ENCODE peak calls at places on chromosomes 11 and 22, in ten cellular contexts. L is renal cortical epithelial cell, A is activated T-cell treated with anti-CD3 and anti-CD28 coated beads for 24 hours, F is neuronal stem cell, E is NCI-H526, X is amniotic stem cell, P is NCI-H1436, R is NCI-H460, V is coronary artery, I is foreskin fibroblast. T is an unnamed sample.

GRCh38 chr22:50507421-50507990 is at the start of gene LMF2:
- DNase-seq in L (no peak), A (peak), F (no peak), E (no peak), X (no peak), P (no peak), R (no peak), V (peak), I (no peak), T (no peak)

GRCh38 chr11:17683378-17684161 is 35.8 kb upstream of the MYOD1 start:
- DNase-seq in L (peak), A (no peak), F (no peak), E (no peak), X (peak), P (no peak), R (peak), V (no peak), I (peak), T (peak)

GRCh38 chr11:72224587-72225410 is at the start of gene INPPL1:
- DNase-seq in L (no peak), A (no peak), F (no peak), E (peak), X (no peak), P (no peak), R (peak), V (no peak), I (peak), T (no peak)

GRCh38 chr11:66326261-66327111 is 9.6 kb upstream of the CD248 start:
- DNase-seq in L (no peak), A (no peak), F (no peak), E (no peak), X (no peak), P (no peak), R (no peak), V (no peak), I (peak), T (no peak)

GRCh38 chr11:64793271-64794160 is 9.5 kb downstream of the MAP4K2 start:
- DNase-seq in L (no peak), A (no peak), F (no peak), E (no peak), X (no peak), P (no peak), R (no peak), V (no peak), I (no peak), T (no peak)

GRCh38 chr22:42747701-42748513 is 27.2 kb upstream of the A4GALT start:
- DNase-seq in L (no peak), A (no peak), F (no peak), E (peak), X (no peak), P (no peak), R (no peak), V (no peak), I (peak), T (no peak)

GRCh38 chr22:42889290-42889689 is 32.2 kb upstream of the ARFGAP3 start:
- DNase-seq in L (no peak), A (no peak), F (no peak), E (no peak), X (no peak), P (no peak), R (no peak), V (no peak), I (no peak), T (no peak)

GRCh38 chr11:122114976-122115375 is 1.0 kb downstream of the BLID start:
- DNase-seq in L (no peak), A (no peak), F (no peak), E (no peak), X (no peak), P (no peak), R (no peak), V (no peak), I (no peak), T (no peak)

GRCh38 chr11:34050967-34051348 is 573 bp upstream of the CAPRIN1 start:
- DNase-seq in L (peak), A (no peak), F (no peak), E (peak), X (no peak), P (peak), R (no peak), V (no peak), I (no peak), T (no peak)

GRCh38 chr11:24773326-24773725 is 276.5 kb downstream of the LUZP2 start:
- DNase-seq in L (no peak), A (no peak), F (no peak), E (no peak), X (no peak), P (no peak), R (no peak), V (no peak), I (no peak), T (no peak)

GRCh38 chr11:119607726-119608125 is 121.3 kb downstream of the NECTIN1 start:
- DNase-seq in L (no peak), A (no peak), F (no peak), E (no peak), X (no peak), P (peak), R (no peak), V (no peak), I (no peak), T (no peak)

GRCh38 chr11:57460017-57460755 is at the start of gene RTN4RL2:
- DNase-seq in L (peak), A (no peak), F (peak), E (peak), X (no peak), P (peak), R (peak), V (no peak), I (peak), T (no peak)

GRCh38 chr22:35380013-35380412 is 883 bp upstream of the HMOX1 start:
- DNase-seq in L (peak), A (no peak), F (no peak), E (no peak), X (no peak), P (no peak), R (no peak), V (no peak), I (peak), T (no peak)